ENCODE peak calls at places on chromosomes 7 and 10, in four cellular contexts. C is C1 segment of cervical spinal cord, F is neural crest cell, X is GM03348. G is an unnamed sample.

GRCh38 chr7:30285067-30285530 is 702 bp downstream of the ZNRF2 start:
- DNase-seq in X (peak; percentile 60), F (peak; percentile 31), C (no peak), G (no peak)

GRCh38 chr10:114261116-114261515 is 22.1 kb downstream of the VWA2 start:
- DNase-seq in C (no peak), F (no peak), X (peak; percentile 82), G (no peak)

GRCh38 chr10:9015005-9015404 is 960.5 kb downstream of the GATA3 start:
- DNase-seq in F (no peak), C (no peak), X (no peak), G (no peak)

GRCh38 chr7:35646289-35647033 is 48.5 kb downstream of the HERPUD2 start:
- DNase-seq in F (no peak), X (no peak), C (no peak), G (no peak)

GRCh38 chr7:1536105-1536767 is 5.7 kb downstream of the MAFK start:
- DNase-seq in X (no peak), F (no peak), C (no peak), G (no peak)

GRCh38 chr7:28573751-28574295 is 161.5 kb downstream of the CREB5 start:
- DNase-seq in C (no peak), X (peak; percentile 29), F (no peak), G (no peak)

GRCh38 chr10:78299861-78300453 is 266.3 kb downstream of the RPS24 start:
- DNase-seq in F (no peak), X (no peak), C (no peak), G (no peak)

GRCh38 chr7:124085168-124085567 is 52.3 kb upstream of the TMEM229A start:
- DNase-seq in C (peak; percentile 10), F (no peak), X (no peak), G (no peak)

GRCh38 chr7:44567884-44568283 is 5.8 kb downstream of the DDX56 start:
- DNase-seq in F (no peak), X (no peak), C (no peak), G (no peak)

GRCh38 chr10:106935978-106936451 is 228.5 kb downstream of the SORCS1 start:
- DNase-seq in X (no peak), F (no peak), C (no peak), G (no peak)

GRCh38 chr10:133156674-133157579 is 3.1 kb upstream of the KNDC1 start:
- DNase-seq in X (no peak), F (no peak), C (no peak), G (no peak)

GRCh38 chr10:15223174-15223573 is 54.7 kb upstream of the NMT2 start:
- DNase-seq in F (no peak), C (no peak), X (peak; percentile 67), G (no peak)

GRCh38 chr10:127485153-127485857 is 63.8 kb upstream of the NPS start:
- DNase-seq in X (no peak), F (no peak), C (no peak), G (no peak)

GRCh38 chr7:47291461-47292051 is 290.4 kb downstream of the TNS3 start:
- DNase-seq in C (no peak), X (peak; percentile 87), F (no peak), G (no peak)

GRCh38 chr7:41445951-41446350 is 256.9 kb downstream of the INHBA start:
- DNase-seq in C (no peak), F (no peak), X (no peak), G (no peak)

GRCh38 chr7:150399861-150400778 is 21.0 kb downstream of the ZNF775 start:
- DNase-seq in X (no peak), F (no peak), C (no peak), G (no peak)

GRCh38 chr7:43439631-43440401 is 143.1 kb upstream of the STK17A start:
- DNase-seq in C (no peak), X (peak; percentile 79), F (peak; percentile 44), G (no peak)

GRCh38 chr10:11557967-11558366 is 53.5 kb downstream of the USP6NL start:
- DNase-seq in X (no peak), F (no peak), C (no peak), G (no peak)

GRCh38 chr7:141133646-141134045 is 59.8 kb downstream of the TMEM178B start:
- DNase-seq in C (no peak), F (no peak), X (no peak), G (no peak)

GRCh38 chr10:70540789-70541360 is 61.7 kb downstream of the PRF1 start:
- DNase-seq in X (no peak), C (no peak), F (no peak), G (no peak)

GRCh38 chr7:157001920-157002818 is 8.3 kb downstream of the MNX1 start:
- DNase-seq in F (no peak), C (no peak), X (no peak), G (no peak)

GRCh38 chr10:80452069-80452468 is 2.0 kb upstream of the TSPAN14 start:
- DNase-seq in X (no peak), F (no peak), C (no peak), G (no peak)

GRCh38 chr10:7647062-7647664 is 19.6 kb downstream of the ITIH5 start:
- DNase-seq in C (no peak), F (no peak), X (no peak), G (no peak)

GRCh38 chr10:78255796-78256638 is 222.4 kb downstream of the RPS24 start:
- DNase-seq in C (no peak), F (no peak), X (peak; percentile 91), G (peak; percentile 32)

GRCh38 chr7:157468221-157469111 is 131.7 kb downstream of the DNAJB6 start:
- DNase-seq in F (no peak), X (no peak), C (no peak), G (no peak)

GRCh38 chr10:115857856-115858255 is 415.1 kb downstream of the GFRA1 start:
- DNase-seq in C (no peak), X (peak; percentile 39), F (no peak), G (no peak)